ENCODE peak calls at places on chromosome 9, in four cellular contexts. J is IMR-90, R is OCI-LY7, N is H1. U is an unnamed sample.

GRCh38 chr9:36436909-36437308 is 36.8 kb upstream of the RNF38 start:
- DNase-seq in J (peak), R (no peak), N (no peak), U (no peak)

GRCh38 chr9:8677725-8678124 is 878.1 kb upstream of the DMAC1 start:
- DNase-seq in J (no peak), R (no peak), N (no peak), U (no peak)

GRCh38 chr9:112430006-112430522 is 50.2 kb downstream of the HSDL2 start:
- DNase-seq in J (no peak), R (no peak), N (no peak), U (no peak)

GRCh38 chr9:126348911-126349550 is 22.4 kb downstream of the MVB12B start:
- DNase-seq in J (no peak), R (no peak), N (no peak), U (no peak)

GRCh38 chr9:126682928-126683697 is 69.4 kb downstream of the LMX1B start:
- DNase-seq in J (no peak), R (no peak), N (no peak), U (no peak)

GRCh38 chr9:116144038-116144437 is 9.6 kb upstream of the PAPPA start:
- DNase-seq in J (peak), R (no peak), N (no peak), U (no peak)

GRCh38 chr9:111937781-111938426 is 41.3 kb downstream of the UGCG start:
- DNase-seq in J (peak), R (no peak), N (no peak), U (no peak)

GRCh38 chr9:130938184-130938651 is 829 bp downstream of the FIBCD1 start:
- DNase-seq in J (no peak), R (no peak), N (no peak), U (no peak)

GRCh38 chr9:13358128-13358527 is 78.6 kb upstream of the MPDZ start:
- DNase-seq in J (peak), R (no peak), N (no peak), U (no peak)

GRCh38 chr9:11319477-11320060 is 706.8 kb upstream of the PTPRD start:
- DNase-seq in J (no peak), R (peak), N (no peak), U (no peak)

GRCh38 chr9:131398204-131398603 is 4.3 kb downstream of the PRRC2B start:
- DNase-seq in J (no peak), R (peak), N (no peak), U (no peak)

GRCh38 chr9:95516221-95516735 is 493 bp downstream of the PTCH1 start:
- DNase-seq in J (no peak), R (no peak), N (no peak), U (no peak)

GRCh38 chr9:115411993-115412452 is 294.1 kb upstream of the TNC start:
- DNase-seq in J (peak), R (no peak), N (no peak), U (no peak)

GRCh38 chr9:117413346-117414219 is 1.3 kb downstream of the ASTN2 start:
- DNase-seq in J (no peak), R (no peak), N (no peak), U (no peak)

GRCh38 chr9:9942764-9943424 is 669.9 kb downstream of the PTPRD start:
- DNase-seq in J (peak), R (peak), N (peak), U (peak)

GRCh38 chr9:126956929-126957686 is 42.5 kb downstream of the RALGPS1 start:
- DNase-seq in J (peak), R (no peak), N (no peak), U (no peak)

GRCh38 chr9:131635285-131635684 is 90.0 kb downstream of the PRRT1B start:
- DNase-seq in J (peak), R (no peak), N (peak), U (peak)

GRCh38 chr9:31745468-31745867 is 639.0 kb upstream of the ACO1 start:
- DNase-seq in J (no peak), R (no peak), N (no peak), U (no peak)

GRCh38 chr9:120983259-120983837 is 56.8 kb upstream of the TRAF1 start:
- DNase-seq in J (no peak), R (no peak), N (no peak), U (no peak)

GRCh38 chr9:120982851-120983250 is 56.3 kb upstream of the TRAF1 start:
- DNase-seq in J (peak), R (no peak), N (no peak), U (no peak)

GRCh38 chr9:120989065-120989464 is 61.0 kb downstream of the C5 start:
- DNase-seq in J (no peak), R (no peak), N (no peak), U (no peak)

GRCh38 chr9:120980951-120981350 is 54.4 kb upstream of the TRAF1 start:
- DNase-seq in J (no peak), R (no peak), N (no peak), U (no peak)

DNA sequence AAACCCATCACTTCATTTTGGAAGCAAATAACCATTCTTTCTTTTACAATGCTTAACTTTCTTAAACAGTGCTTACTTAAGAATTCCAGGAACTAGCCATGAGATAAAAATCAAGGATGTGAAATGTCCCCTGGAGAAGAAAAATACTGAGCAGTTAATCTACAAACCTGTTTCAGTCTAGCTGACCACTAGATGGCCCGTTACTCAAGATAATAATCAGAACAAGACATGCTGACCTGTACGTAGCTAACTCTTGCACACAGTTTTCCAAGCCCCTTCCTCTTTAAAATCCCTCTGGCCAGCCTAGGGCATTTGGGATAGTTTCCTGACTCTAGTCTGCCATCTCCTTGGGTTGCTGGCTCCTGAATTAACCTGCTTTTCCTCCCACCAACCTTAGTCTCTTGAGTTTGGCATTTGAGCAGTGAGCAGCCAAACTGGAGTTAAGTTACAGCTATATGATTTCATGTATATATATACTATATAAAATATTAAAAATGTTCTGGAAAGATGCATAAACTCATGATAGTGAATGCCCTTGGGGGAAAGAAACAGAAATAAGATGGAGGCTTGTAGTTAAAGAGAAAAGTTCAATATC is 59.3 kb upstream of the TRAF1 start:
- DNase-seq in J (peak), R (peak), N (no peak), U (peak)
- TF ChIP-seq CTCF in J (peak), R (peak), N (no peak), U (peak)

DNA sequence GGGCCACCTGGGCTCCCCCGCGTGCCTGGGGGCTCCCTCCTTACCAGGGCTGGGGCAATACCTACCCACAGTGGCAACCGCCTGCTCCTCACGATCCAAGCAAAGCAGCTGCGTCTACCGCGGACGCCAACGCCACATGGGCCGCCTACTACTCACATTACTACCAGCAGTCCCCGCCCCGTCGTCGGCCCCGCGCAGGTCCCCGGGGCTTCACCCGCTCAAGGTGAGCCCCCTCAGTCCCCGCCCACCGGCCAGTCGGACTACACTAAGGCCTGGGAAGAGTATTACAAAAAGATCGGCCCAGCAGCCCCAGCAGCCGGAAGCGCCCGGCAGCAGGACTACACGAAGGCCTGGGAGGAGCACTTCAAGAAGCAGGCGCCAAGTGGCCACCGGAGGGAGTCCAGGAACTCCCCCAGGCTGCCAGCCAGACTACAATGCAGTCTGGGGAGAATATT is 106.0 kb upstream of the MTAP start:
- DNase-seq in J (no peak), R (peak), N (peak), U (no peak)
- TF ChIP-seq CTCF in J (peak), R (no peak), N (peak), U (no peak)

DNA sequence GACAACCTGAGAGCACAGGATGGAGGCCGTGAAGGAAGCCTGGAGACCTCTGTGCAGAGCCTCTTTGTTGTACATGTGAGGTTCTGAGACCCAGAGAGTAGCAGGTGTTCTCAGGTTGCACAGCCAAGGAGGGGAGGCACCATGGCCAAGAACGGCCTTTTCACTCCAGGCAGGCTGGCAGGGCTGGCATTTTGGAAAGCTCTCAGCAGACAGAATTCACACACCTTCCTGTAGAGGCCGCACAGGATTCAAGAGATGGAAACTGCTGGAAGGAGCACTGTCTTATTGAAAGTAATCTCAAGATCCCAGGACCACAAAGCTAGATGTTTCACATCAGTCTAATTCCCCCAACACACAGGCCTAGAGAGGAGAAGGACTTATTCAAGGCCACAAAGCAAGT is 52.8 kb upstream of the XPA start:
- DNase-seq in J (no peak), R (no peak), N (no peak), U (no peak)
- TF ChIP-seq CTCF in J (no peak), R (no peak), N (no peak), U (no peak)

DNA sequence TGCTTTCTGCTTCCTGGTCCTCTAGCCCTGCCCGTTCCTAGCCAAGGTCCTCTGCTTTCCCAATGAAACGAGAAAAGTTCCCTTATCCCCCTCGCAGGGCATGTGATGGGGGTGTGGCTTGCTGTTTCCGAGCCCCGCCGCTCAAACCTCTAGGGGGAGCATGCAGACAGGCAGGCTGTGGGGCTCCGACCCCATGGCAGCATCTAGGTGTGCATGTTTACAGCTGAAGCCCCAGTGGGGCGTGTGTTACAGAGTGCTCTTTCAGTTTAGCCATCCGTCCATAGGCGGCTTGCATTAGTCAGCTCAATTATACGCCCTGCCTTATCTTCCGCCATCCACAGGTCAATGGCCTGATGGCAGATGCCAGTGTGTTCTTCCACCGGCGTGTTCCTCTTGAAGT is 48.3 kb upstream of the SPATA31E1 start:
- DNase-seq in J (no peak), R (no peak), N (peak), U (peak)
- TF ChIP-seq CTCF in J (no peak), R (peak), N (peak), U (peak)

DNA sequence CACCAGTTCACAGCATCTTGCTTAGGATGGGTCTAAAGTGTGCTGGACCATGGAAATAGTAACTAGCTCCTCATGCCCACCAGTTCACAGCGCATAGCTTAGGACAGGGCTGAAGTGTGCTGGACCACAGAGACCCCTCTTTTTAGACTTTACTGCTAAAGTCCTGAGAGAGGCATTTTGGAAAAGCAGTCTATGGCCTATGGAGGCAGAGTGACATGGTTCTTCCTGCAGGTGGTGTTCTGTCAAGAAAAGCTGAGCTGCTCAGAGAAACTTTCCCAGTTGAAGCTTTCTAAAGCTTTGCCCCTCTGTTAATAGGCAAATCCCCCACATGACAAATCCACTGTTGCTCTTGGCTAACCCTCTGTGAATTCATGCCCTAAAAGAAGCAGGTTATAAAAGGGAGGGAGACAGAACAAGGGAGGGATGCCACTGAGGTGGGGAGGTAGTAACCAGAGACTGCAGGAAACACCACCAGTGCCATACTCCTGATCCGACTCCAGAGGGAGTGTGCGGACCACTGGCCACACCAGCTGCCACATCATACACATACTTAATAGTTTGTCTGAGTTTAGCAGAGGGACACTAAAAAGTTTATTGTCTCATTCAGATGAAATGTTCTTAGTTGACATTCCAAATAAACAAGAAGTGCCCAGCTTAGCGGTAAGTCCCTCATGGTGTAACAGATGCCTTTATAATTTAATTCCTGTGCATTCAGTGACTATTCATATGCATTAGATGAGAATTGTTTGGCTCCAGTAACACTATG is 236.1 kb upstream of the NFIL3 start:
- DNase-seq in J (peak), R (no peak), N (no peak), U (peak)
- TF ChIP-seq CTCF in J (peak), R (peak), N (peak), U (no peak)

DNA sequence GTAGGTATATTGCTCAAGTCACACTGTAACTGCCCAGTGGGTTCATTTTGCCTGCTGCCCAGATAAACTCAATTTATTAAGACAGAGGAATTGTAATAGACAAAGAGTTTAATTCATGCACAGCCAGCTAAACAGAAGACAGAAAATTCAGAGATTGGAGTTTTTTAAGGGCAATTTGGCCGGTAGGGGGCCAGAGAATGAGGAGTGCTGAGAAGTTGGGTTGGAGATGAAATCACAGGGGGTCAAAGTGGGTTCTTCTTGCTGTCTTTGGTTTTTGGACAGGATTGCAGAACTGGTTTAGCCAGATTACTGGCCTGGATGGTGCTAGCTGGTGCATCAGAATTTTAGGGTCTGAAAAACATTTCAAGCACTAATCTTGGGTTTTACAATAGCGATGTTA is 20.7 kb upstream of the IL33 start:
- DNase-seq in J (no peak), R (no peak), N (no peak), U (no peak)
- TF ChIP-seq CTCF in J (peak), R (no peak), N (no peak), U (no peak)

GRCh38 chr9:89943728-89944127 is 338.9 kb downstream of the GADD45G start:
- DNase-seq in J (no peak), R (no peak), N (no peak), U (no peak)

GRCh38 chr9:89943309-89943708 is 338.5 kb downstream of the GADD45G start:
- DNase-seq in J (no peak), R (no peak), N (no peak), U (no peak)

GRCh38 chr9:89946741-89947140 is 341.9 kb downstream of the GADD45G start:
- DNase-seq in J (no peak), R (no peak), N (no peak), U (no peak)

GRCh38 chr9:89942643-89943042 is 337.8 kb downstream of the GADD45G start:
- DNase-seq in J (no peak), R (no peak), N (no peak), U (no peak)

GRCh38 chr9:89945133-89945532 is 340.3 kb downstream of the GADD45G start:
- DNase-seq in J (no peak), R (no peak), N (no peak), U (no peak)
- TF ChIP-seq CTCF in J (no peak), R (peak), N (peak), U (no peak)